ENCODE peak calls at places on chromosome 5, in six cellular contexts. Z is heart left ventricle; E is testis; A is activated CD8-positive, alpha-beta memory T cell treated with anti-CD3 and anti-CD28 coated beads for 48 hours; O is stimulated activated CD8-positive, alpha-beta memory T cell treated with anti-CD3 and anti-CD28 coated beads, Interleukin-15, amount 100 ng/mL, for 1 hour; R is HS-27A. N is an unnamed sample.

GRCh38 chr5:56251918-56252553 is 18.9 kb upstream of the ANKRD55 start:
- DNase-seq in Z (no peak), E (no peak), A (no peak), O (no peak), R (no peak), N (no peak)

GRCh38 chr5:154491951-154492350 is 13.9 kb upstream of the HAND1 start:
- DNase-seq in Z (no peak), E (no peak), A (no peak), O (no peak), R (no peak), N (peak; percentile 1)

GRCh38 chr5:7565559-7565958 is 169.6 kb downstream of the ADCY2 start:
- DNase-seq in Z (no peak), E (no peak), A (no peak), O (no peak), R (no peak), N (no peak)

GRCh38 chr5:181134259-181134658 is 3.3 kb upstream of the OR2V1 start:
- DNase-seq in Z (no peak), E (no peak), A (no peak), O (no peak), R (no peak), N (no peak)

GRCh38 chr5:55052383-55052931 is 28.4 kb downstream of the GZMK start:
- DNase-seq in Z (no peak), E (no peak), A (no peak), O (no peak), R (no peak), N (no peak)

GRCh38 chr5:134018154-134018985 is 13.6 kb upstream of the VDAC1 start:
- DNase-seq in Z (no peak), E (no peak), A (no peak), O (no peak), R (no peak), N (peak; percentile 39)

GRCh38 chr5:76714771-76715483 is 999 bp upstream of the F2R start:
- DNase-seq in Z (peak; percentile 46), E (peak; percentile 46), A (no peak), O (no peak), R (no peak), N (peak; percentile 28)

GRCh38 chr5:10323588-10324488 is 16.1 kb upstream of the CMBL start:
- DNase-seq in Z (no peak), E (peak; percentile 3), A (no peak), O (no peak), R (no peak), N (peak; percentile 52)

GRCh38 chr5:35799751-35800150 is 56.9 kb upstream of the IL7R start:
- DNase-seq in Z (no peak), E (no peak), A (no peak), O (no peak), R (no peak), N (no peak)

GRCh38 chr5:135072357-135073247 is 38.6 kb upstream of the PITX1 start:
- DNase-seq in Z (no peak), E (no peak), A (no peak), O (no peak), R (no peak), N (no peak)

GRCh38 chr5:139012170-139012569 is 137.0 kb upstream of the LRRTM2 start:
- DNase-seq in Z (no peak), E (no peak), A (no peak), O (no peak), R (no peak), N (no peak)

GRCh38 chr5:168238422-168238821 is 53.0 kb upstream of the WWC1 start:
- DNase-seq in Z (no peak), E (no peak), A (no peak), O (no peak), R (no peak), N (no peak)

GRCh38 chr5:79578876-79579275 is 33.4 kb upstream of the TENT2 start:
- DNase-seq in Z (no peak), E (no peak), A (no peak), O (no peak), R (no peak), N (no peak)

GRCh38 chr5:106610041-106610440 is 1060.7 kb downstream of the EFNA5 start:
- DNase-seq in Z (no peak), E (no peak), A (no peak), O (no peak), R (no peak), N (no peak)

GRCh38 chr5:181234116-181234454 is 9.6 kb downstream of the RACK1 start:
- DNase-seq in Z (no peak), E (no peak), A (no peak), O (no peak), R (no peak), N (no peak)

GRCh38 chr5:172897691-172898512 is 61.3 kb upstream of the RPL26L1 start:
- DNase-seq in Z (peak; percentile 52), E (no peak), A (no peak), O (no peak), R (no peak), N (peak; percentile 87)

GRCh38 chr5:167778228-167778627 is 513.2 kb upstream of the WWC1 start:
- DNase-seq in Z (no peak), E (no peak), A (no peak), O (no peak), R (no peak), N (no peak)

GRCh38 chr5:110844251-110844650 is 105.4 kb downstream of the SLC25A46 start:
- DNase-seq in Z (no peak), E (no peak), A (no peak), O (no peak), R (no peak), N (no peak)

GRCh38 chr5:76499528-76500161 is 96.6 kb downstream of the IQGAP2 start:
- DNase-seq in Z (no peak), E (no peak), A (no peak), O (no peak), R (no peak), N (no peak)

GRCh38 chr5:124902097-124902821 is 155.8 kb upstream of the ZNF608 start:
- DNase-seq in Z (no peak), E (no peak), A (no peak), O (no peak), R (no peak), N (no peak)

GRCh38 chr5:31819926-31820516 is 181.1 kb downstream of the PDZD2 start:
- DNase-seq in Z (no peak), E (no peak), A (no peak), O (no peak), R (no peak), N (no peak)

GRCh38 chr5:37665272-37665671 is 174.6 kb downstream of the GDNF start:
- DNase-seq in Z (no peak), E (no peak), A (no peak), O (no peak), R (no peak), N (no peak)

GRCh38 chr5:127498604-127499003 is 18.8 kb upstream of the PRRC1 start:
- DNase-seq in Z (no peak), E (no peak), A (no peak), O (no peak), R (no peak), N (no peak)

GRCh38 chr5:107889387-107889786 is 218.7 kb upstream of the EFNA5 start:
- DNase-seq in Z (no peak), E (no peak), A (no peak), O (no peak), R (no peak), N (no peak)

GRCh38 chr5:154371687-154372086 is 74.1 kb upstream of the SAP30L start:
- DNase-seq in Z (no peak), E (peak; percentile 64), A (no peak), O (no peak), R (no peak), N (peak; percentile 81)

N was measured in AG20443.